ENCODE peak calls at places on chromosomes 7 and 10, in six cellular contexts. K is iPS DF 6.9, Y is cardiac septum, U is HTR-8/SVneo, Z is EH, O is WTC11. R is an unnamed sample.

GRCh38 chr10:129861776-129862530 is 102.1 kb downstream of the EBF3 start:
- DNase-seq in K (no peak), Y (no peak), U (no peak), Z (no peak), O (no peak), R (no peak)

GRCh38 chr7:68176974-68177373 is 1180.3 kb downstream of the TYW1 start:
- DNase-seq in K (peak), Y (no peak), U (peak), Z (peak), O (peak), R (peak)

GRCh38 chr10:101099901-101100300 is 31.2 kb upstream of the TLX1 start:
- DNase-seq in K (no peak), Y (no peak), U (no peak), Z (no peak), O (no peak), R (no peak)

GRCh38 chr7:139842414-139843210 is 13.5 kb downstream of the TBXAS1 start:
- DNase-seq in K (no peak), Y (no peak), U (no peak), Z (no peak), O (no peak), R (no peak)

GRCh38 chr10:104577171-104577570 is 63.9 kb upstream of the SORCS3 start:
- DNase-seq in K (no peak), Y (no peak), U (no peak), Z (no peak), O (no peak), R (no peak)

GRCh38 chr7:49812534-49812933 is 39.1 kb downstream of the VWC2 start:
- DNase-seq in K (no peak), Y (no peak), U (no peak), Z (no peak), O (no peak), R (no peak)

GRCh38 chr7:49771427-49772176 is 1.8 kb upstream of the VWC2 start:
- DNase-seq in K (no peak), Y (no peak), U (no peak), Z (no peak), O (no peak), R (no peak)

GRCh38 chr10:131242007-131242406 is 69.5 kb downstream of the TCERG1L start:
- DNase-seq in K (no peak), Y (no peak), U (no peak), Z (no peak), O (peak), R (no peak)

GRCh38 chr7:13801669-13802068 is 187.8 kb downstream of the ETV1 start:
- DNase-seq in K (no peak), Y (no peak), U (no peak), Z (no peak), O (no peak), R (no peak)

GRCh38 chr7:33965116-33965827 is 59.9 kb downstream of the BMPER start:
- DNase-seq in K (no peak), Y (no peak), U (no peak), Z (no peak), O (no peak), R (no peak)

GRCh38 chr7:31065840-31066239 is 13.7 kb downstream of the ADCYAP1R1 start:
- DNase-seq in K (no peak), Y (no peak), U (no peak), Z (no peak), O (no peak), R (no peak)

GRCh38 chr7:100803398-100804161 is 23.7 kb downstream of the EPHB4 start:
- DNase-seq in K (no peak), Y (peak), U (peak), Z (peak), O (peak), R (no peak)

GRCh38 chr10:123804716-123805115 is 86.9 kb downstream of the CPXM2 start:
- DNase-seq in K (no peak), Y (no peak), U (no peak), Z (peak), O (no peak), R (no peak)

GRCh38 chr7:25075459-25075858 is 49.6 kb downstream of the CYCS start:
- DNase-seq in K (no peak), Y (no peak), U (no peak), Z (no peak), O (no peak), R (no peak)

GRCh38 chr7:73717025-73717807 is 2.3 kb downstream of the STX1A start:
- DNase-seq in K (no peak), Y (no peak), U (no peak), Z (peak), O (no peak), R (no peak)

GRCh38 chr10:77643795-77644468 is 6.3 kb upstream of the KCNMA1 start:
- DNase-seq in K (peak), Y (no peak), U (peak), Z (peak), O (peak), R (no peak)

GRCh38 chr7:2820508-2820934 is 23.6 kb downstream of the GNA12 start:
- DNase-seq in K (no peak), Y (no peak), U (peak), Z (peak), O (no peak), R (peak)

GRCh38 chr7:116271161-116271979 is 61.0 kb downstream of the TES start:
- DNase-seq in K (no peak), Y (no peak), U (no peak), Z (peak), O (no peak), R (no peak)

GRCh38 chr10:116947838-116948529 is 57.0 kb downstream of the SHTN1 start:
- DNase-seq in K (no peak), Y (no peak), U (peak), Z (peak), O (no peak), R (peak)

GRCh38 chr10:119973261-119973660 is 80.7 kb downstream of the SEC23IP start:
- DNase-seq in K (no peak), Y (no peak), U (no peak), Z (peak), O (no peak), R (no peak)

GRCh38 chr7:29276806-29277205 is 82.2 kb downstream of the CHN2 start:
- DNase-seq in K (no peak), Y (no peak), U (no peak), Z (no peak), O (no peak), R (no peak)

GRCh38 chr10:130137077-130137448 is 872 bp downstream of the GLRX3 start:
- DNase-seq in K (no peak), Y (no peak), U (no peak), Z (peak), O (no peak), R (peak)

GRCh38 chr7:66859794-66860645 is 61.0 kb upstream of the TMEM248 start:
- DNase-seq in K (no peak), Y (no peak), U (no peak), Z (no peak), O (no peak), R (no peak)

GRCh38 chr10:30782543-30783461 is 153.2 kb upstream of the LYZL2 start:
- DNase-seq in K (no peak), Y (no peak), U (no peak), Z (peak), O (no peak), R (no peak)

GRCh38 chr10:15106352-15107013 is 9.3 kb downstream of the RPP38 start:
- DNase-seq in K (no peak), Y (no peak), U (peak), Z (peak), O (peak), R (no peak)

GRCh38 chr10:113558336-113558735 is 5.5 kb downstream of the HABP2 start:
- DNase-seq in K (peak), Y (no peak), U (no peak), Z (no peak), O (peak), R (no peak)

GRCh38 chr7:56188823-56189346 is 72.7 kb upstream of the NUPR2 start:
- DNase-seq in K (no peak), Y (no peak), U (no peak), Z (no peak), O (no peak), R (no peak)

GRCh38 chr7:66050990-66051424 is 24.6 kb upstream of the ASL start:
- DNase-seq in K (no peak), Y (no peak), U (peak), Z (peak), O (no peak), R (peak)

GRCh38 chr10:43372751-43373445 is 1.5 kb downstream of the FXYD4 start:
- DNase-seq in K (no peak), Y (no peak), U (no peak), Z (no peak), O (no peak), R (no peak)

GRCh38 chr10:48607356-48608278 is 2.7 kb upstream of the ARHGAP22 start:
- DNase-seq in K (no peak), Y (peak), U (no peak), Z (peak), O (no peak), R (no peak)

GRCh38 chr10:70378122-70378521 is 4.3 kb downstream of the LRRC20 start:
- DNase-seq in K (no peak), Y (no peak), U (peak), Z (peak), O (no peak), R (peak)

GRCh38 chr10:6225263-6225814 is 22.6 kb downstream of the PFKFB3 start:
- DNase-seq in K (no peak), Y (no peak), U (no peak), Z (no peak), O (no peak), R (no peak)

GRCh38 chr7:47477191-47478016 is 104.5 kb downstream of the TNS3 start:
- DNase-seq in K (no peak), Y (no peak), U (no peak), Z (no peak), O (no peak), R (no peak)

GRCh38 chr10:1968257-1969025 is 231.1 kb upstream of the ADARB2 start:
- DNase-seq in K (no peak), Y (no peak), U (no peak), Z (no peak), O (no peak), R (no peak)